ENCODE peak calls at places on chromosome 12, in ten cellular contexts. One of them, this sample, is unnamed.

GRCh38 chr12:120719496-120720233 is 6.0 kb upstream of the ACADS start:
- DNase-seq in activated CD4-positive, alpha-beta T cell treated with anti-CD3 and anti-CD28 coated beads, Interleukin-2, amount 50 U/mL, for 24 hours: no peak
- DNase-seq in iris pigment epithelial cell: no peak
- DNase-seq in HT1080: no peak
- DNase-seq in AG09309: no peak
- DNase-seq in activated naive CD4-positive, alpha-beta T cell: no peak
- DNase-seq in HT-29: no peak
- DNase-seq in sigmoid colon: no peak
- DNase-seq in MM.1S: no peak
- DNase-seq in fibroblast of mammary gland: no peak
- DNase-seq in this sample: peak

GRCh38 chr12:65696227-65696626 is 128.1 kb upstream of the HMGA2 start:
- DNase-seq in activated CD4-positive, alpha-beta T cell treated with anti-CD3 and anti-CD28 coated beads, Interleukin-2, amount 50 U/mL, for 24 hours: no peak
- DNase-seq in iris pigment epithelial cell: peak
- DNase-seq in HT1080: no peak
- DNase-seq in AG09309: no peak
- DNase-seq in activated naive CD4-positive, alpha-beta T cell: no peak
- DNase-seq in HT-29: peak
- DNase-seq in sigmoid colon: no peak
- DNase-seq in MM.1S: no peak
- DNase-seq in fibroblast of mammary gland: peak
- DNase-seq in this sample: no peak

GRCh38 chr12:49662998-49663843 is 39.9 kb downstream of the PRPF40B start:
- DNase-seq in activated CD4-positive, alpha-beta T cell treated with anti-CD3 and anti-CD28 coated beads, Interleukin-2, amount 50 U/mL, for 24 hours: peak
- DNase-seq in iris pigment epithelial cell: peak
- DNase-seq in HT1080: peak
- DNase-seq in AG09309: peak
- DNase-seq in activated naive CD4-positive, alpha-beta T cell: peak
- DNase-seq in HT-29: no peak
- DNase-seq in sigmoid colon: peak
- DNase-seq in MM.1S: peak
- DNase-seq in fibroblast of mammary gland: peak
- DNase-seq in this sample: peak

GRCh38 chr12:88753074-88753473 is 172.8 kb upstream of the KITLG start:
- DNase-seq in activated CD4-positive, alpha-beta T cell treated with anti-CD3 and anti-CD28 coated beads, Interleukin-2, amount 50 U/mL, for 24 hours: no peak
- DNase-seq in iris pigment epithelial cell: peak
- DNase-seq in HT1080: peak
- DNase-seq in AG09309: no peak
- DNase-seq in activated naive CD4-positive, alpha-beta T cell: no peak
- DNase-seq in HT-29: no peak
- DNase-seq in sigmoid colon: no peak
- DNase-seq in MM.1S: no peak
- DNase-seq in fibroblast of mammary gland: peak
- DNase-seq in this sample: no peak

GRCh38 chr12:111340231-111340630 is 28.7 kb downstream of the PHETA1 start:
- DNase-seq in activated CD4-positive, alpha-beta T cell treated with anti-CD3 and anti-CD28 coated beads, Interleukin-2, amount 50 U/mL, for 24 hours: no peak
- DNase-seq in iris pigment epithelial cell: no peak
- DNase-seq in HT1080: no peak
- DNase-seq in AG09309: no peak
- DNase-seq in activated naive CD4-positive, alpha-beta T cell: no peak
- DNase-seq in HT-29: no peak
- DNase-seq in sigmoid colon: no peak
- DNase-seq in MM.1S: no peak
- DNase-seq in fibroblast of mammary gland: no peak
- DNase-seq in this sample: no peak

GRCh38 chr12:71646512-71646911 is 17.1 kb downstream of the ZFC3H1 start:
- DNase-seq in activated CD4-positive, alpha-beta T cell treated with anti-CD3 and anti-CD28 coated beads, Interleukin-2, amount 50 U/mL, for 24 hours: no peak
- DNase-seq in iris pigment epithelial cell: no peak
- DNase-seq in HT1080: no peak
- DNase-seq in AG09309: no peak
- DNase-seq in activated naive CD4-positive, alpha-beta T cell: no peak
- DNase-seq in HT-29: no peak
- DNase-seq in sigmoid colon: no peak
- DNase-seq in MM.1S: no peak
- DNase-seq in fibroblast of mammary gland: no peak
- DNase-seq in this sample: no peak

GRCh38 chr12:96197503-96198272 is 3.5 kb downstream of the ELK3 start:
- DNase-seq in activated CD4-positive, alpha-beta T cell treated with anti-CD3 and anti-CD28 coated beads, Interleukin-2, amount 50 U/mL, for 24 hours: no peak
- DNase-seq in iris pigment epithelial cell: peak
- DNase-seq in HT1080: peak
- DNase-seq in AG09309: peak
- DNase-seq in activated naive CD4-positive, alpha-beta T cell: no peak
- DNase-seq in HT-29: peak
- DNase-seq in sigmoid colon: no peak
- DNase-seq in MM.1S: no peak
- DNase-seq in fibroblast of mammary gland: peak
- DNase-seq in this sample: no peak

GRCh38 chr12:22299294-22299912 is 35.1 kb downstream of the ST8SIA1 start:
- DNase-seq in activated CD4-positive, alpha-beta T cell treated with anti-CD3 and anti-CD28 coated beads, Interleukin-2, amount 50 U/mL, for 24 hours: no peak
- DNase-seq in iris pigment epithelial cell: no peak
- DNase-seq in HT1080: no peak
- DNase-seq in AG09309: no peak
- DNase-seq in activated naive CD4-positive, alpha-beta T cell: no peak
- DNase-seq in HT-29: no peak
- DNase-seq in sigmoid colon: no peak
- DNase-seq in MM.1S: no peak
- DNase-seq in fibroblast of mammary gland: peak
- DNase-seq in this sample: no peak

GRCh38 chr12:65450610-65451009 is 172.1 kb downstream of the MSRB3 start:
- DNase-seq in activated CD4-positive, alpha-beta T cell treated with anti-CD3 and anti-CD28 coated beads, Interleukin-2, amount 50 U/mL, for 24 hours: no peak
- DNase-seq in iris pigment epithelial cell: no peak
- DNase-seq in HT1080: no peak
- DNase-seq in AG09309: no peak
- DNase-seq in activated naive CD4-positive, alpha-beta T cell: no peak
- DNase-seq in HT-29: no peak
- DNase-seq in sigmoid colon: no peak
- DNase-seq in MM.1S: no peak
- DNase-seq in fibroblast of mammary gland: no peak
- DNase-seq in this sample: no peak

GRCh38 chr12:32089156-32089950 is 17.3 kb upstream of the BICD1 start:
- DNase-seq in activated CD4-positive, alpha-beta T cell treated with anti-CD3 and anti-CD28 coated beads, Interleukin-2, amount 50 U/mL, for 24 hours: no peak
- DNase-seq in iris pigment epithelial cell: no peak
- DNase-seq in HT1080: peak
- DNase-seq in AG09309: no peak
- DNase-seq in activated naive CD4-positive, alpha-beta T cell: no peak
- DNase-seq in HT-29: no peak
- DNase-seq in sigmoid colon: no peak
- DNase-seq in MM.1S: no peak
- DNase-seq in fibroblast of mammary gland: no peak
- DNase-seq in this sample: no peak

GRCh38 chr12:47238665-47239064 is 158.9 kb upstream of the AMIGO2 start:
- DNase-seq in activated CD4-positive, alpha-beta T cell treated with anti-CD3 and anti-CD28 coated beads, Interleukin-2, amount 50 U/mL, for 24 hours: no peak
- DNase-seq in iris pigment epithelial cell: peak
- DNase-seq in HT1080: no peak
- DNase-seq in AG09309: no peak
- DNase-seq in activated naive CD4-positive, alpha-beta T cell: no peak
- DNase-seq in HT-29: no peak
- DNase-seq in sigmoid colon: no peak
- DNase-seq in MM.1S: no peak
- DNase-seq in fibroblast of mammary gland: peak
- DNase-seq in this sample: no peak

GRCh38 chr12:65918057-65918456 is 93.8 kb downstream of the HMGA2 start:
- DNase-seq in activated CD4-positive, alpha-beta T cell treated with anti-CD3 and anti-CD28 coated beads, Interleukin-2, amount 50 U/mL, for 24 hours: no peak
- DNase-seq in iris pigment epithelial cell: no peak
- DNase-seq in HT1080: no peak
- DNase-seq in AG09309: no peak
- DNase-seq in activated naive CD4-positive, alpha-beta T cell: no peak
- DNase-seq in HT-29: no peak
- DNase-seq in sigmoid colon: no peak
- DNase-seq in MM.1S: peak
- DNase-seq in fibroblast of mammary gland: no peak
- DNase-seq in this sample: no peak

GRCh38 chr12:57127101-57127709 is 1.1 kb upstream of the LRP1 start:
- DNase-seq in activated CD4-positive, alpha-beta T cell treated with anti-CD3 and anti-CD28 coated beads, Interleukin-2, amount 50 U/mL, for 24 hours: no peak
- DNase-seq in iris pigment epithelial cell: no peak
- DNase-seq in HT1080: peak
- DNase-seq in AG09309: no peak
- DNase-seq in activated naive CD4-positive, alpha-beta T cell: peak
- DNase-seq in HT-29: peak
- DNase-seq in sigmoid colon: peak
- DNase-seq in MM.1S: peak
- DNase-seq in fibroblast of mammary gland: no peak
- DNase-seq in this sample: peak

GRCh38 chr12:122203301-122203967 is at the start of gene B3GNT4:
- DNase-seq in activated CD4-positive, alpha-beta T cell treated with anti-CD3 and anti-CD28 coated beads, Interleukin-2, amount 50 U/mL, for 24 hours: peak
- DNase-seq in iris pigment epithelial cell: peak
- DNase-seq in HT1080: peak
- DNase-seq in AG09309: no peak
- DNase-seq in activated naive CD4-positive, alpha-beta T cell: peak
- DNase-seq in HT-29: peak
- DNase-seq in sigmoid colon: no peak
- DNase-seq in MM.1S: peak
- DNase-seq in fibroblast of mammary gland: peak
- DNase-seq in this sample: peak

GRCh38 chr12:79547735-79548347 is 142.9 kb downstream of the PAWR start:
- DNase-seq in activated CD4-positive, alpha-beta T cell treated with anti-CD3 and anti-CD28 coated beads, Interleukin-2, amount 50 U/mL, for 24 hours: no peak
- DNase-seq in iris pigment epithelial cell: peak
- DNase-seq in HT1080: peak
- DNase-seq in AG09309: peak
- DNase-seq in activated naive CD4-positive, alpha-beta T cell: no peak
- DNase-seq in HT-29: peak
- DNase-seq in sigmoid colon: no peak
- DNase-seq in MM.1S: peak
- DNase-seq in fibroblast of mammary gland: peak
- DNase-seq in this sample: no peak

GRCh38 chr12:72346331-72346944 is 74.3 kb downstream of the TRHDE start:
- DNase-seq in activated CD4-positive, alpha-beta T cell treated with anti-CD3 and anti-CD28 coated beads, Interleukin-2, amount 50 U/mL, for 24 hours: peak
- DNase-seq in iris pigment epithelial cell: peak
- DNase-seq in HT1080: peak
- DNase-seq in AG09309: peak
- DNase-seq in activated naive CD4-positive, alpha-beta T cell: no peak
- DNase-seq in HT-29: peak
- DNase-seq in sigmoid colon: no peak
- DNase-seq in MM.1S: peak
- DNase-seq in fibroblast of mammary gland: peak
- DNase-seq in this sample: no peak

GRCh38 chr12:6116481-6117021 is 7.9 kb downstream of the VWF start:
- DNase-seq in activated CD4-positive, alpha-beta T cell treated with anti-CD3 and anti-CD28 coated beads, Interleukin-2, amount 50 U/mL, for 24 hours: no peak
- DNase-seq in iris pigment epithelial cell: peak
- DNase-seq in HT1080: peak
- DNase-seq in AG09309: no peak
- DNase-seq in activated naive CD4-positive, alpha-beta T cell: no peak
- DNase-seq in HT-29: peak
- DNase-seq in sigmoid colon: no peak
- DNase-seq in MM.1S: no peak
- DNase-seq in fibroblast of mammary gland: no peak
- DNase-seq in this sample: peak

GRCh38 chr12:122921917-122922316 is 26.0 kb upstream of the VPS37B start:
- DNase-seq in activated CD4-positive, alpha-beta T cell treated with anti-CD3 and anti-CD28 coated beads, Interleukin-2, amount 50 U/mL, for 24 hours: no peak
- DNase-seq in iris pigment epithelial cell: no peak
- DNase-seq in HT1080: no peak
- DNase-seq in AG09309: no peak
- DNase-seq in activated naive CD4-positive, alpha-beta T cell: no peak
- DNase-seq in HT-29: no peak
- DNase-seq in sigmoid colon: no peak
- DNase-seq in MM.1S: no peak
- DNase-seq in fibroblast of mammary gland: no peak
- DNase-seq in this sample: no peak

GRCh38 chr12:117854339-117855012 is 114.3 kb downstream of the KSR2 start:
- DNase-seq in activated CD4-positive, alpha-beta T cell treated with anti-CD3 and anti-CD28 coated beads, Interleukin-2, amount 50 U/mL, for 24 hours: peak
- DNase-seq in iris pigment epithelial cell: peak
- DNase-seq in HT1080: peak
- DNase-seq in AG09309: no peak
- DNase-seq in activated naive CD4-positive, alpha-beta T cell: peak
- DNase-seq in HT-29: peak
- DNase-seq in sigmoid colon: no peak
- DNase-seq in MM.1S: peak
- DNase-seq in fibroblast of mammary gland: peak
- DNase-seq in this sample: no peak

GRCh38 chr12:16198884-16199283 is 78.6 kb downstream of the SLC15A5 start:
- DNase-seq in activated CD4-positive, alpha-beta T cell treated with anti-CD3 and anti-CD28 coated beads, Interleukin-2, amount 50 U/mL, for 24 hours: no peak
- DNase-seq in iris pigment epithelial cell: no peak
- DNase-seq in HT1080: no peak
- DNase-seq in AG09309: no peak
- DNase-seq in activated naive CD4-positive, alpha-beta T cell: no peak
- DNase-seq in HT-29: no peak
- DNase-seq in sigmoid colon: no peak
- DNase-seq in MM.1S: peak
- DNase-seq in fibroblast of mammary gland: no peak
- DNase-seq in this sample: no peak

GRCh38 chr12:42705863-42706262 is 116.3 kb upstream of the PRICKLE1 start:
- DNase-seq in activated CD4-positive, alpha-beta T cell treated with anti-CD3 and anti-CD28 coated beads, Interleukin-2, amount 50 U/mL, for 24 hours: no peak
- DNase-seq in iris pigment epithelial cell: peak
- DNase-seq in HT1080: peak
- DNase-seq in AG09309: peak
- DNase-seq in activated naive CD4-positive, alpha-beta T cell: no peak
- DNase-seq in HT-29: no peak
- DNase-seq in sigmoid colon: peak
- DNase-seq in MM.1S: no peak
- DNase-seq in fibroblast of mammary gland: peak
- DNase-seq in this sample: peak

GRCh38 chr12:64611430-64612286 is 1.4 kb downstream of the RASSF3 start:
- DNase-seq in activated CD4-positive, alpha-beta T cell treated with anti-CD3 and anti-CD28 coated beads, Interleukin-2, amount 50 U/mL, for 24 hours: no peak
- DNase-seq in iris pigment epithelial cell: peak
- DNase-seq in HT1080: peak
- DNase-seq in AG09309: no peak
- DNase-seq in activated naive CD4-positive, alpha-beta T cell: no peak
- DNase-seq in HT-29: peak
- DNase-seq in sigmoid colon: peak
- DNase-seq in MM.1S: peak
- DNase-seq in fibroblast of mammary gland: peak
- DNase-seq in this sample: peak

GRCh38 chr12:113062502-113063395 is 6.2 kb downstream of the DTX1 start:
- DNase-seq in activated CD4-positive, alpha-beta T cell treated with anti-CD3 and anti-CD28 coated beads, Interleukin-2, amount 50 U/mL, for 24 hours: no peak
- DNase-seq in iris pigment epithelial cell: no peak
- DNase-seq in HT1080: no peak
- DNase-seq in AG09309: no peak
- DNase-seq in activated naive CD4-positive, alpha-beta T cell: no peak
- DNase-seq in HT-29: no peak
- DNase-seq in sigmoid colon: no peak
- DNase-seq in MM.1S: no peak
- DNase-seq in fibroblast of mammary gland: no peak
- DNase-seq in this sample: peak

GRCh38 chr12:115964626-115965025 is 312.9 kb downstream of the MED13L start:
- DNase-seq in activated CD4-positive, alpha-beta T cell treated with anti-CD3 and anti-CD28 coated beads, Interleukin-2, amount 50 U/mL, for 24 hours: no peak
- DNase-seq in iris pigment epithelial cell: no peak
- DNase-seq in HT1080: no peak
- DNase-seq in AG09309: no peak
- DNase-seq in activated naive CD4-positive, alpha-beta T cell: no peak
- DNase-seq in HT-29: no peak
- DNase-seq in sigmoid colon: no peak
- DNase-seq in MM.1S: no peak
- DNase-seq in fibroblast of mammary gland: no peak
- DNase-seq in this sample: no peak

This sample was measured in spleen.